ENCODE peak calls at places on chromosomes 3 and 15, in eight cellular contexts. G is Calu3, Z is nephron progenitor cell, E is lung, P is breast epithelium, D is heart left ventricle, L is WTC11, A is neural progenitor cell. Q is an unnamed sample.

GRCh38 chr3:71955549-71956373 is 170.8 kb upstream of the PROK2 start:
- DNase-seq in G (peak), Z (peak), E (peak), P (peak), D (peak), L (peak), A (peak), Q (peak)

GRCh38 chr3:66738625-66739330 is 238.0 kb upstream of the LRIG1 start:
- DNase-seq in G (no peak), Z (no peak), E (no peak), P (no peak), D (no peak), L (no peak), A (no peak), Q (no peak)

GRCh38 chr15:57751177-57751800 is 44.8 kb downstream of the POLR2M start:
- DNase-seq in G (peak), Z (no peak), E (no peak), P (no peak), D (no peak), L (no peak), A (peak), Q (no peak)

GRCh38 chr3:112149136-112149535 is 16.1 kb upstream of the GCSAM start:
- DNase-seq in G (no peak), Z (no peak), E (no peak), P (no peak), D (no peak), L (no peak), A (no peak), Q (no peak)

GRCh38 chr15:39944711-39945110 is 10.8 kb downstream of the EIF2AK4 start:
- DNase-seq in G (no peak), Z (no peak), E (no peak), P (no peak), D (no peak), L (no peak), A (no peak), Q (no peak)

GRCh38 chr15:101044625-101045235 is 125.6 kb downstream of the LRRK1 start:
- DNase-seq in G (no peak), Z (no peak), E (peak), P (no peak), D (no peak), L (no peak), A (no peak), Q (no peak)

GRCh38 chr3:125313060-125313635 is 62.0 kb downstream of the ZNF148 start:
- DNase-seq in G (no peak), Z (no peak), E (no peak), P (no peak), D (no peak), L (no peak), A (no peak), Q (no peak)

GRCh38 chr3:98809561-98809960 is 46.4 kb downstream of the ST3GAL6 start:
- DNase-seq in G (no peak), Z (no peak), E (no peak), P (no peak), D (peak), L (no peak), A (no peak), Q (no peak)

GRCh38 chr15:49045691-49046112 is 544 bp downstream of the SECISBP2L start:
- DNase-seq in G (peak), Z (no peak), E (peak), P (no peak), D (no peak), L (no peak), A (peak), Q (peak)

GRCh38 chr3:59773970-59774369 is 724.1 kb upstream of the CFAP20DC start:
- DNase-seq in G (no peak), Z (no peak), E (no peak), P (no peak), D (no peak), L (no peak), A (no peak), Q (no peak)

DNA sequence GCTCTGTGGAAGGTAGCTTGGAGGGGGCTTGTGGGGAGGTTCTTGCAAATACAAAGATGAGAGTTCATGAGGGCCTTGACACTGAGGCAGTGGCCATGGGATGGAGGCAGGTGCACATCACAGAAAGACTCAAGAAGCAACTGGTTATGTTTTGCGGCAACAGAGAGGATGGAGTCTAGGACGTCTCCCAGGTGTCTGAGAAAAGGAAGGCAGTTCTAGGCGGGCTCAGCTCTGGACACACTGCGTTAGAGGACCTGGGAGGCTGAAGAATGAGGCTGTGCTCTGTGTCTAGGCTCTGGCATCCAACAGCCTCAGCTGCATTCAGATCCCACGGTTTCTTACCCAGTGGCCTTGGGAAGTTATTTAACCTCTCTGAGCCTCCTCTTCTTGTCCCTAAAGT is 23.5 kb downstream of the NOX5 start:
- DNase-seq in G (no peak), Z (no peak), E (no peak), P (no peak), D (no peak), L (no peak), A (no peak), Q (no peak)
- TF ChIP-seq CTCF in G (no peak), Z (no peak), E (no peak), P (no peak), D (no peak), L (no peak), A (no peak), Q (no peak)

GRCh38 chr15:86040360-86041095 is 39.1 kb upstream of the AGBL1 start:
- DNase-seq in G (no peak), Z (no peak), E (no peak), P (no peak), D (no peak), L (peak), A (peak), Q (no peak)

DNA sequence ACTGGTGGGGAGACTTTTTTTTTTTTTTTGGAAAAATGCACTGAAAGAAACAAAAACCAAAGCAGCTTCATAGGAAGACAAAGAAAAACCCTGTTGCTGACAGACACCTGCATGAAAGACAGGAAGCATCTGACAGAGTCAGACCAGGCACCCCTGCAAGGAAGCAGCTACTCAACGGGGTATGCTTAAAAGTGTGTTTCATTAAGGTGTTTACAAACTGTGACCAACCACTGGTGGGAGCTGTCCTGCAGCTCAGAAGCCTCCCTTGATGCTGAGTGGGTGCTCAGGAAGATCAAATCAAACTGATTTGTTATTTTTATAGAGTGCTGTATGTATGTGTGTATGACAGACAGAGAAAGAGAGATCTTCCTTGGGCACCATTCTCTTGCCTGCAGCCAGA is 34.7 kb upstream of the AGBL1 start:
- DNase-seq in G (no peak), Z (no peak), E (no peak), P (no peak), D (no peak), L (no peak), A (peak), Q (no peak)
- TF ChIP-seq CTCF in G (no peak), Z (no peak), E (no peak), P (no peak), D (no peak), L (no peak), A (peak), Q (no peak)

GRCh38 chr15:32042269-32042996 is 12.1 kb downstream of the CHRNA7 start:
- DNase-seq in G (no peak), Z (no peak), E (no peak), P (no peak), D (no peak), L (no peak), A (no peak), Q (no peak)
- TF ChIP-seq CTCF in G (no peak), Z (no peak), E (no peak), P (no peak), D (no peak), L (no peak), A (no peak), Q (no peak)

GRCh38 chr15:37134699-37135131 is 34.4 kb upstream of the MEIS2 start:
- DNase-seq in G (peak), Z (no peak), E (no peak), P (no peak), D (no peak), L (no peak), A (peak), Q (peak)

GRCh38 chr15:37133619-37134018 is 33.3 kb upstream of the MEIS2 start:
- DNase-seq in G (no peak), Z (no peak), E (no peak), P (no peak), D (no peak), L (no peak), A (no peak), Q (no peak)

GRCh38 chr15:37136666-37137065 is 36.3 kb upstream of the MEIS2 start:
- DNase-seq in G (no peak), Z (no peak), E (no peak), P (no peak), D (no peak), L (no peak), A (no peak), Q (no peak)

GRCh38 chr15:37134244-37134643 is 33.9 kb upstream of the MEIS2 start:
- DNase-seq in G (no peak), Z (no peak), E (no peak), P (no peak), D (no peak), L (no peak), A (no peak), Q (no peak)

DNA sequence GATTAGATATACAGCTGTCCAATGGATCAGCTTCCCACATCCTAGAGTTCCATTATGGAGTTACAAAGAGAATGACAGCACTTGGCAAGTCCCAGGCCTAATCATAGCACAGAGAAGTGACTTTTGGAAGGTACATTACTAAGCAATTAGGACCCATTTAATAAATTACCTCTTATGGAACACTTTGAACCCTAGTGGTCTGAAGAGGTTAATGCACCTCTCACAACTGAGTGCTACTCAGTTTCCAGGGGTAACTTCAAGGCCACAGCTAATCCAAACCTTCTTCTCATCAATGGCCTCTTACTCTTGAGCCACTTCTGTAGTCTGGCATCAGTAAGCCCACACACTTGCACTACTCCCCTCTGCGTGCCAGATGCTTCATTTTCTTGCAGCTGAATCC is 34.9 kb upstream of the MEIS2 start:
- DNase-seq in G (no peak), Z (no peak), E (no peak), P (no peak), D (no peak), L (no peak), A (peak), Q (no peak)
- TF ChIP-seq CTCF in G (peak), Z (peak), E (no peak), P (no peak), D (no peak), L (peak), A (peak), Q (no peak)